ENCODE peak calls at places on chromosomes 5 and 9, in seven cellular contexts. One of them, this sample, is unnamed.

GRCh38 chr9:6226696-6227095 is 11.1 kb downstream of the IL33 start:
- DNase-seq in fibroblast of lung: peak; percentile 45
- DNase-seq in adrenal gland: no peak
- DNase-seq in upper lobe of right lung: no peak
- DNase-seq in heart right ventricle: no peak
- DNase-seq in body of pancreas: peak; percentile 44
- DNase-seq in colonic mucosa: no peak
- DNase-seq in this sample: peak; percentile 85

GRCh38 chr5:9230355-9230754 is 315.5 kb downstream of the SEMA5A start:
- DNase-seq in upper lobe of right lung: no peak
- DNase-seq in colonic mucosa: no peak
- DNase-seq in body of pancreas: no peak
- DNase-seq in fibroblast of lung: no peak
- DNase-seq in adrenal gland: no peak
- DNase-seq in heart right ventricle: no peak
- DNase-seq in this sample: no peak

GRCh38 chr5:73673161-73673591 is 47.2 kb downstream of the ARHGEF28 start:
- DNase-seq in upper lobe of right lung: no peak
- DNase-seq in fibroblast of lung: peak; percentile 92
- DNase-seq in adrenal gland: no peak
- DNase-seq in heart right ventricle: no peak
- DNase-seq in colonic mucosa: no peak
- DNase-seq in body of pancreas: no peak
- DNase-seq in this sample: peak; percentile 93

GRCh38 chr9:28001096-28001495 is 427.8 kb upstream of the C9orf72 start:
- DNase-seq in fibroblast of lung: no peak
- DNase-seq in body of pancreas: no peak
- DNase-seq in upper lobe of right lung: no peak
- DNase-seq in colonic mucosa: no peak
- DNase-seq in adrenal gland: no peak
- DNase-seq in heart right ventricle: no peak
- DNase-seq in this sample: no peak

GRCh38 chr9:94108584-94108983 is 24.3 kb downstream of the PTPDC1 start:
- DNase-seq in heart right ventricle: peak; percentile 43
- DNase-seq in upper lobe of right lung: no peak
- DNase-seq in body of pancreas: no peak
- DNase-seq in colonic mucosa: no peak
- DNase-seq in adrenal gland: no peak
- DNase-seq in fibroblast of lung: peak; percentile 41
- DNase-seq in this sample: no peak

GRCh38 chr5:66113160-66113559 is 30.9 kb upstream of the SREK1 start:
- DNase-seq in colonic mucosa: no peak
- DNase-seq in heart right ventricle: no peak
- DNase-seq in adrenal gland: no peak
- DNase-seq in upper lobe of right lung: no peak
- DNase-seq in fibroblast of lung: peak; percentile 62
- DNase-seq in body of pancreas: no peak
- DNase-seq in this sample: no peak

GRCh38 chr5:160493806-160494317 is 72.2 kb downstream of the PTTG1 start:
- DNase-seq in fibroblast of lung: no peak
- DNase-seq in heart right ventricle: no peak
- DNase-seq in adrenal gland: no peak
- DNase-seq in colonic mucosa: no peak
- DNase-seq in upper lobe of right lung: no peak
- DNase-seq in body of pancreas: no peak
- DNase-seq in this sample: no peak

GRCh38 chr5:158860706-158861105 is 239.0 kb downstream of the EBF1 start:
- DNase-seq in fibroblast of lung: no peak
- DNase-seq in upper lobe of right lung: no peak
- DNase-seq in body of pancreas: no peak
- DNase-seq in adrenal gland: no peak
- DNase-seq in heart right ventricle: no peak
- DNase-seq in colonic mucosa: no peak
- DNase-seq in this sample: no peak

GRCh38 chr9:109190151-109190550 is 23.1 kb upstream of the FRRS1L start:
- DNase-seq in colonic mucosa: no peak
- DNase-seq in upper lobe of right lung: no peak
- DNase-seq in heart right ventricle: no peak
- DNase-seq in adrenal gland: no peak
- DNase-seq in body of pancreas: no peak
- DNase-seq in fibroblast of lung: no peak
- DNase-seq in this sample: peak; percentile 15

GRCh38 chr9:127030814-127031740 is 91.4 kb downstream of the ANGPTL2 start:
- DNase-seq in heart right ventricle: no peak
- DNase-seq in adrenal gland: no peak
- DNase-seq in fibroblast of lung: no peak
- DNase-seq in upper lobe of right lung: no peak
- DNase-seq in colonic mucosa: peak; percentile 44
- DNase-seq in body of pancreas: no peak
- DNase-seq in this sample: no peak

GRCh38 chr5:33939863-33940262 is 3.7 kb downstream of the RXFP3 start:
- DNase-seq in colonic mucosa: no peak
- DNase-seq in upper lobe of right lung: no peak
- DNase-seq in fibroblast of lung: peak; percentile 29
- DNase-seq in heart right ventricle: no peak
- DNase-seq in adrenal gland: no peak
- DNase-seq in body of pancreas: no peak
- DNase-seq in this sample: peak; percentile 75

GRCh38 chr9:86324901-86325300 is 29.3 kb downstream of the TUT7 start:
- DNase-seq in heart right ventricle: no peak
- DNase-seq in adrenal gland: no peak
- DNase-seq in fibroblast of lung: peak; percentile 51
- DNase-seq in upper lobe of right lung: no peak
- DNase-seq in body of pancreas: no peak
- DNase-seq in colonic mucosa: no peak
- DNase-seq in this sample: no peak

GRCh38 chr9:22142681-22143080 is 133.6 kb upstream of the CDKN2B start:
- DNase-seq in adrenal gland: no peak
- DNase-seq in fibroblast of lung: peak; percentile 65
- DNase-seq in heart right ventricle: no peak
- DNase-seq in colonic mucosa: no peak
- DNase-seq in upper lobe of right lung: no peak
- DNase-seq in body of pancreas: no peak
- DNase-seq in this sample: no peak

DNA sequence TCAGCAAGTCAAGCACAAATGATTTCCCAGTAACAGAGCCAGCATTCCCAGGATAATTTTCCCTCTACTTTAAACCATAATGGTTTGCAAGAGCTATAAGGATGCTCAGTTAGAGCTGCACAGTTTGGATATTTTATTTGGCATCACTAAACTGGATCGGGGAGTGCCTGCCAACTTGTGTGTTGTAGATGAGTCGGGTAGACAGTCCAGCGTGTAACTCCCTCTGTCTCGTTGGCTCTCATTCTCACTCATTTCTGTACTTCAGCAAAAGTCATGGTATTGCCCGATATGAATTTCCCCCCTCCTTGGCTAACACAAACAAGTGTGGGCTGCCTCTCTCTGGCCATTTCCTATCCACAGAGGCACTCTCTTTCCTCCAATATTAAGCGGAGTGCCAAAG is 161.7 kb upstream of the HMHB1 start:
- DNase-seq in body of pancreas: no peak
- DNase-seq in colonic mucosa: no peak
- DNase-seq in adrenal gland: no peak
- DNase-seq in fibroblast of lung: no peak
- DNase-seq in heart right ventricle: no peak
- DNase-seq in upper lobe of right lung: no peak
- DNase-seq in this sample: no peak
- H3K36me3 ChIP-seq in body of pancreas: no peaks in the 10 kb centered on the region
- H3K36me3 ChIP-seq in colonic mucosa: no peaks in the 10 kb centered on the region
- H3K36me3 ChIP-seq in adrenal gland: no peaks in the 10 kb centered on the region
- H3K36me3 ChIP-seq in fibroblast of lung: no peaks in the 10 kb centered on the region
- H3K36me3 ChIP-seq in heart right ventricle: no peaks in the 10 kb centered on the region
- H3K36me3 ChIP-seq in upper lobe of right lung: no peaks in the 10 kb centered on the region
- H3K36me3 ChIP-seq in this sample: no peaks in the 10 kb centered on the region

GRCh38 chr5:141354900-141355469 is at the start of gene PCDHGA4:
- DNase-seq in upper lobe of right lung: no peak
- DNase-seq in body of pancreas: no peak
- DNase-seq in adrenal gland: no peak
- DNase-seq in heart right ventricle: no peak
- DNase-seq in fibroblast of lung: peak; percentile 37
- DNase-seq in colonic mucosa: no peak
- DNase-seq in this sample: no peak
- H3K4me3 ChIP-seq in upper lobe of right lung: peak within 1 kb of the TSS; percentile 40
- H3K4me3 ChIP-seq in body of pancreas: no peak within 1 kb of the TSS
- H3K4me3 ChIP-seq in adrenal gland: no peak within 1 kb of the TSS
- H3K4me3 ChIP-seq in heart right ventricle: no peak within 1 kb of the TSS
- H3K4me3 ChIP-seq in fibroblast of lung: peak within 1 kb of the TSS; percentile 51
- H3K4me3 ChIP-seq in colonic mucosa: no peak within 1 kb of the TSS
- H3K4me3 ChIP-seq in this sample: no peak within 1 kb of the TSS

GRCh38 chr9:29850664-29851063 is 2277.4 kb upstream of the C9orf72 start:
- DNase-seq in body of pancreas: no peak
- DNase-seq in fibroblast of lung: no peak
- DNase-seq in heart right ventricle: no peak
- DNase-seq in adrenal gland: no peak
- DNase-seq in upper lobe of right lung: no peak
- DNase-seq in colonic mucosa: no peak
- DNase-seq in this sample: no peak
- TF ChIP-seq CTCF in body of pancreas: no peak
- TF ChIP-seq CTCF in fibroblast of lung: no peak
- TF ChIP-seq CTCF in heart right ventricle: no peak
- TF ChIP-seq CTCF in adrenal gland: no peak
- TF ChIP-seq CTCF in upper lobe of right lung: no peak
- TF ChIP-seq CTCF in colonic mucosa: no peak
- TF ChIP-seq CTCF in this sample: no peak

DNA sequence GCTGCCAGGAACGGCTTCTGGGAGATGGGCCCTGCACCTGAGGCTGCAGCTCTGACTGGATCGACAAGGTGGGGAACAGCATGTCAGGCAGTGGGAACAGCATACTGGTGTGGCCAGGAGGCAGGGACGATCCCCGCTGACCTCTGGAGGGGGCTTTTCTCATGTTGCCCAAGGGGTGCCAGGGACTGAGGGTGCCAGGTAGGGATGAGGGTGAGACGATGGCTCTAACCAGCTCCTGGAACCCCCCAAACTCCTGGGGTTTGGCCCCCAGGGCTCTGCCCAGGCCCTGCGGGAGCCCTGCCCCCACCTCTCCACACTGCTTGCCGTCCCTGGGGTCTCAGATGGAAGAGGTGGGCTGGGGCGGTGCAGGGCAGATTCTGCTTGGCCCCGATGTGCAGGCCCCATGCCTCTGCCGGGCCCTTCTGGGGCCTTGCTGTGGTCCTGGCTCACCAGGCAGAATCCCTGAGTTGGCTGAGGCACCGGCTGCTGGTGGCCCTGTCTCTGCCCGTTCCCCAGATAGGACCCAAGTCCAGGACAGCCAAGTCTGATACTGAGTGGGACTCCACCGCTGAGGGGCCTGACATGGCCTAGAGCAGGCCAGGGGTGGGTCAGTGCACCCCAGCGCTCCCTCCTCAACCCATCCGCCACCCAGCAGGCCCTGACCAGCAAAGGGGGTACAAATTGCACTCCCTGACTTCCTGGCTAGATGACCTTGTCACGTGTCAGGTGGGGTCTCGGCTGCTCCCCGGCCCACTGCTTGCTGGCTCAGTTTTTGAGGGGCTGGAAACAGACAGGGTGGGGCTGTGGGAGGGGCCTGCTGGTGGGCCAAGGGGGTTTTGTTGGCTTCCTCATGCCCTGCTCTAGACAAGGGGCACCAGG is 28.4 kb upstream of the RNF130 start:
- DNase-seq in body of pancreas: no peak
- DNase-seq in fibroblast of lung: no peak
- DNase-seq in adrenal gland: no peak
- DNase-seq in heart right ventricle: no peak
- DNase-seq in upper lobe of right lung: no peak
- DNase-seq in colonic mucosa: no peak
- DNase-seq in this sample: no peak
- H3K36me3 ChIP-seq in body of pancreas: no peaks in the 10 kb centered on the region
- H3K36me3 ChIP-seq in fibroblast of lung: no peaks in the 10 kb centered on the region
- H3K36me3 ChIP-seq in adrenal gland: no peaks in the 10 kb centered on the region
- H3K36me3 ChIP-seq in heart right ventricle: no peaks in the 10 kb centered on the region
- H3K36me3 ChIP-seq in upper lobe of right lung: no peaks in the 10 kb centered on the region
- H3K36me3 ChIP-seq in colonic mucosa: no peaks in the 10 kb centered on the region
- H3K36me3 ChIP-seq in this sample: no peaks in the 10 kb centered on the region

DNA sequence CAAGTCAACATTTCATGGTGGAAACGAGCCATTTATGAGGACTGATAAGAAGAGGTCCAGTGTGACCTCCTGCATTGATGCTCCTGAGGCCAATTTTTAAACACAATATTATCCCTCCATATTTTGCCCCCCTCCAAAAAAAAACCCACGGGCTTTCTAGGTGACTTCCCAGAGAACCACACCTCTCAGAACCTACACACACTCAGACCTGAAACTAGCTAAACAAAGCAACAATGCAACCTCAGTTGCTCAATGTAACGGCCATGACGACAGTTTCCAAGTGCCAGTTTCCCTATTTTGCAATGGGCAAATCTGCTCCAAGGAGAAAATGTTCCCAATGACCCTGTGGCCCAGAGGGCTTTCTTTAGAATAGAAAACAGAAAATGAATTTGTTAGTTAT is 3.5 kb downstream of the NRG2 start:
- DNase-seq in heart right ventricle: no peak
- DNase-seq in adrenal gland: peak; percentile 66
- DNase-seq in body of pancreas: peak; percentile 47
- DNase-seq in fibroblast of lung: no peak
- DNase-seq in colonic mucosa: no peak
- DNase-seq in upper lobe of right lung: no peak
- DNase-seq in this sample: no peak
- H3K4me3 ChIP-seq in heart right ventricle: no peak overlapping the region
- H3K4me3 ChIP-seq in adrenal gland: no peak overlapping the region
- H3K4me3 ChIP-seq in body of pancreas: no peak overlapping the region
- H3K4me3 ChIP-seq in fibroblast of lung: no peak overlapping the region
- H3K4me3 ChIP-seq in colonic mucosa: no peak overlapping the region
- H3K4me3 ChIP-seq in upper lobe of right lung: no peak overlapping the region
- H3K4me3 ChIP-seq in this sample: no peak overlapping the region

GRCh38 chr5:128667148-128667547 is 129.1 kb upstream of the FBN2 start:
- DNase-seq in upper lobe of right lung: no peak
- DNase-seq in heart right ventricle: no peak
- DNase-seq in adrenal gland: no peak
- DNase-seq in colonic mucosa: no peak
- DNase-seq in body of pancreas: no peak
- DNase-seq in fibroblast of lung: no peak
- DNase-seq in this sample: peak; percentile 50
- TF ChIP-seq CTCF in upper lobe of right lung: no peak
- TF ChIP-seq CTCF in heart right ventricle: no peak
- TF ChIP-seq CTCF in adrenal gland: no peak
- TF ChIP-seq CTCF in colonic mucosa: no peak
- TF ChIP-seq CTCF in body of pancreas: peak; percentile 31
- TF ChIP-seq CTCF in fibroblast of lung: no peak
- TF ChIP-seq CTCF in this sample: peak; percentile 17

DNA sequence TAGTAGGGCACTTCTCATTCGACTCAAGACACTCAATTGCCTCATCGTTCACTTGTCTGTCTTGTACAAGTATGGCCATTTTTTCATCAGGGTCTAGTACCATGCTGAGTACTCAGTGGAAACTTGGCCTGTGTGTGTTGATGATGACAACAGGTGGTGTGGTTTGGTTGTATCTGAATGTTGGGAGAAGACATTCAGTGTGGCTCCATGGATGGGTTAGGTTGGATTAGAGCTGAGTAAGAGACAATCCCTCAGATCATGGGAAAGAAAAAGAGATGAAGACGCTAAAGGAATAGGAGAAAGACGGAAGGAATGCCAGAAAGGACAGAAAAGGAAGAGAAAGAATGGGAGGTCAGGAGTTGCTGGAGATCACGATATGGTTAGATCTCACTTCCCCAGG is 17.0 kb downstream of the PCDH1 start:
- DNase-seq in adrenal gland: no peak
- DNase-seq in colonic mucosa: no peak
- DNase-seq in body of pancreas: no peak
- DNase-seq in fibroblast of lung: no peak
- DNase-seq in heart right ventricle: no peak
- DNase-seq in upper lobe of right lung: no peak
- DNase-seq in this sample: no peak
- H3K36me3 ChIP-seq in adrenal gland: no peaks in the 10 kb centered on the region
- H3K36me3 ChIP-seq in colonic mucosa: no peaks in the 10 kb centered on the region
- H3K36me3 ChIP-seq in body of pancreas: peaks cover 7% of the 10 kb centered on the region
- H3K36me3 ChIP-seq in fibroblast of lung: no peaks in the 10 kb centered on the region
- H3K36me3 ChIP-seq in heart right ventricle: peaks cover 73% of the 10 kb centered on the region
- H3K36me3 ChIP-seq in upper lobe of right lung: peaks cover 12% of the 10 kb centered on the region
- H3K36me3 ChIP-seq in this sample: no peaks in the 10 kb centered on the region

This sample was measured in cardiac muscle cell.